ENCODE peak calls at places on chromosomes 16 and 17, in five cellular contexts. B is K562, X is IMR-90, W is fibroblast of lung, L is mammary epithelial cell. U is an unnamed sample.

GRCh38 chr16:76232704-76233103 is 44.5 kb upstream of the CNTNAP4 start:
- DNase-seq in B (no peak), X (no peak), W (peak; percentile 2), L (no peak), U (no peak)

GRCh38 chr17:28518132-28518531 is 12.0 kb downstream of the FOXN1 start:
- DNase-seq in B (no peak), X (no peak), W (no peak), L (no peak), U (peak; percentile 10)

GRCh38 chr16:1188781-1189189 is 35.9 kb downstream of the CACNA1H start:
- DNase-seq in B (peak; percentile 85), X (peak; percentile 30), W (peak; percentile 7), L (peak; percentile 19), U (peak; percentile 99)

GRCh38 chr17:55068862-55069771 is 100.6 kb downstream of the STXBP4 start:
- DNase-seq in B (no peak), X (no peak), W (no peak), L (no peak), U (no peak)

GRCh38 chr17:62801553-62801952 is 6.6 kb downstream of the MARCHF10 start:
- DNase-seq in B (no peak), X (peak; percentile 36), W (no peak), L (no peak), U (no peak)

GRCh38 chr16:73215482-73216377 is 167.8 kb upstream of the ZFHX3 start:
- DNase-seq in B (no peak), X (peak; percentile 83), W (no peak), L (no peak), U (no peak)

GRCh38 chr16:57089406-57089805 is 3.0 kb upstream of the CPNE2 start:
- DNase-seq in B (no peak), X (no peak), W (no peak), L (no peak), U (no peak)

GRCh38 chr16:75420987-75421819 is 12.1 kb downstream of the CFDP1 start:
- DNase-seq in B (peak; percentile 42), X (peak; percentile 45), W (peak; percentile 56), L (peak; percentile 49), U (peak; percentile 31)

GRCh38 chr16:85125570-85126382 is 13.5 kb upstream of the CIBAR2 start:
- DNase-seq in B (no peak), X (no peak), W (no peak), L (no peak), U (peak; percentile 81)

GRCh38 chr16:63289834-63290460 is 1253.7 kb upstream of the CDH8 start:
- DNase-seq in B (peak; percentile 14), X (no peak), W (peak; percentile 5), L (no peak), U (peak; percentile 14)

GRCh38 chr17:68455756-68456528 is 1.4 kb downstream of the WIPI1 start:
- DNase-seq in B (no peak), X (peak; percentile 89), W (peak; percentile 98), L (peak; percentile 92), U (no peak)

GRCh38 chr17:9144502-9145233 is 123.4 kb downstream of the NTN1 start:
- DNase-seq in B (no peak), X (no peak), W (no peak), L (no peak), U (peak; percentile 51)

GRCh38 chr17:77432034-77432554 is 291.3 kb downstream of the SEC14L1 start:
- DNase-seq in B (no peak), X (no peak), W (no peak), L (no peak), U (no peak)

GRCh38 chr16:8583199-8583598 is 7.1 kb downstream of the TMEM114 start:
- DNase-seq in B (no peak), X (peak; percentile 66), W (peak; percentile 36), L (peak; percentile 27), U (no peak)

GRCh38 chr17:68318103-68318991 is 27.1 kb downstream of the ARSG start:
- DNase-seq in B (no peak), X (peak; percentile 65), W (peak; percentile 18), L (peak; percentile 48), U (peak; percentile 85)

GRCh38 chr16:2003827-2004641 is 5.6 kb downstream of the ZNF598 start:
- DNase-seq in B (peak; percentile 89), X (peak; percentile 81), W (peak; percentile 87), L (peak; percentile 66), U (peak; percentile 100)

GRCh38 chr16:79658301-79659001 is 57.9 kb upstream of the MAF start:
- DNase-seq in B (no peak), X (peak; percentile 35), W (peak; percentile 91), L (peak; percentile 97), U (peak; percentile 82)

GRCh38 chr17:27644586-27644985 is 13.6 kb downstream of the LGALS9 start:
- DNase-seq in B (no peak), X (no peak), W (peak; percentile 5), L (no peak), U (no peak)

GRCh38 chr16:6131526-6132050 is 1034.0 kb upstream of the EEF2KMT start:
- DNase-seq in B (no peak), X (no peak), W (no peak), L (no peak), U (no peak)

GRCh38 chr16:35570946-35571345 is 2111.5 kb downstream of the TP53TG3F start:
- DNase-seq in B (no peak), X (no peak), W (no peak), L (no peak), U (no peak)

GRCh38 chr16:57372372-57373116 is at the start of gene CX3CL1:
- DNase-seq in B (no peak), X (peak; percentile 39), W (no peak), L (peak; percentile 62), U (peak; percentile 88)

GRCh38 chr17:34511265-34511664 is 68.1 kb upstream of the TMEM132E start:
- DNase-seq in B (no peak), X (no peak), W (no peak), L (no peak), U (no peak)

GRCh38 chr17:76989519-76989918 is 121.3 kb downstream of the MGAT5B start:
- DNase-seq in B (no peak), X (no peak), W (no peak), L (no peak), U (no peak)

GRCh38 chr17:5819921-5820685 is 235.8 kb upstream of the NLRP1 start:
- DNase-seq in B (no peak), X (no peak), W (no peak), L (no peak), U (peak; percentile 57)

GRCh38 chr16:2526135-2526534 is 5.1 kb downstream of the CEMP1 start:
- DNase-seq in B (no peak), X (no peak), W (no peak), L (no peak), U (peak; percentile 54)

GRCh38 chr17:31437720-31438400 is 46.4 kb downstream of the RAB11FIP4 start:
- DNase-seq in B (no peak), X (no peak), W (no peak), L (no peak), U (no peak)

GRCh38 chr16:89576173-89577054 is 856 bp downstream of the CPNE7 start:
- DNase-seq in B (peak; percentile 43), X (no peak), W (no peak), L (no peak), U (no peak)

GRCh38 chr16:89572478-89573205 is 2.9 kb upstream of the CPNE7 start:
- DNase-seq in B (no peak), X (no peak), W (no peak), L (no peak), U (no peak)

GRCh38 chr16:89573826-89574680 is 1.5 kb upstream of the CPNE7 start:
- DNase-seq in B (no peak), X (no peak), W (no peak), L (no peak), U (no peak)

GRCh38 chr16:89575247-89576172 is at the start of gene CPNE7:
- DNase-seq in B (peak; percentile 79), X (no peak), W (no peak), L (no peak), U (peak; percentile 95)

GRCh38 chr16:89574681-89575246 is 794 bp upstream of the CPNE7 start:
- DNase-seq in B (peak; percentile 86), X (peak; percentile 61), W (peak; percentile 75), L (peak; percentile 41), U (peak; percentile 100)
- TF ChIP-seq CTCF in B (peak; percentile 87), X (peak; percentile 96), W (peak; percentile 74), L (peak; percentile 67), U (peak; percentile 73)

DNA sequence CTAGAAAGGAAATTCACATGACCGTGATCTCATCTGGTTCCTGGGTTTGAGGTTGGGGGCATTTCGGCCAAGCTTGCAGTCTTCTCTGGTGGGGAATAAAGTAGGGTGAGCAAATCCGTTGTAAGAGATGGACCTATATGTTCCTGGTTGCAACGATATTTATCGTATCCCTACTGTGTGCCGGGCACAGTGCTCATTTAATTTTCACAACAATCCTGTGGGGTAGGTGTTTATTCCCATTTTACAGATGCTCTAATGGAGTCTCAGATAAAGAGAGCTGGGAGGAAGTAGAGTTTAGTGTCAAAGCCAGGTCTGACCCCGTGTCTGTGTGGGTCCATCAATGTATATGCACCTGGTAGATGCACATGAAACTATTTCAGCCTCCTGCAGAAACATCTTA is 9.4 kb downstream of the CMIP start:
- DNase-seq in B (no peak), X (no peak), W (no peak), L (no peak), U (no peak)
- H4K20me1 ChIP-seq in B (peaks cover 5% of the 10 kb centered on the region), X (peaks cover 93% of the 10 kb centered on the region), W (no peaks in the 10 kb centered on the region), L (peaks cover 16% of the 10 kb centered on the region), U (peaks cover 76% of the 10 kb centered on the region)

GRCh38 chr17:14058051-14058450 is 11.3 kb upstream of the COX10 start:
- DNase-seq in B (no peak), X (peak; percentile 49), W (peak; percentile 23), L (no peak), U (no peak)
- TF ChIP-seq CTCF in B (no peak), X (no peak), W (no peak), L (no peak), U (no peak)

GRCh38 chr17:74749262-74750038 is 1.0 kb downstream of the NHERF1 start:
- DNase-seq in B (no peak), X (no peak), W (no peak), L (no peak), U (peak; percentile 94)

GRCh38 chr17:74750039-74750326 is 1.6 kb downstream of the NHERF1 start:
- DNase-seq in B (no peak), X (no peak), W (no peak), L (no peak), U (peak; percentile 77)

GRCh38 chr17:74748529-74749261 is at the start of gene NHERF1:
- DNase-seq in B (peak; percentile 96), X (peak; percentile 82), W (peak; percentile 84), L (peak; percentile 93), U (peak; percentile 100)

GRCh38 chr17:74746922-74747321 is 1.5 kb upstream of the NHERF1 start:
- DNase-seq in B (peak; percentile 53), X (no peak), W (no peak), L (no peak), U (peak; percentile 56)

DNA sequence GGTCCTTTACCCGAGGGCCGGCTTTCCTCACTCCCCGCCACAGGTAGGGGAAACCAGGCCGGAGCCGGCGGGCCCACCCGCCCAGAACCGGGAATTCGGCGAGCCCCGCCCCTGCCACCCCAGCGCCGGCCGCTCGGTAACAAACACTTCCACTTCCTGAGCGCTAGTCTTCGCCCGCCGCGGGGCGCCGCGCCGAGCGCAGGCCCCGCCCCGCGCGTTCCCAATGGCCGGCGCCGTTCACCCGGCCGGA is 224 bp upstream of the NHERF1 start:
- DNase-seq in B (no peak), X (no peak), W (no peak), L (no peak), U (no peak)
- H4K20me1 ChIP-seq in B (peaks cover 9% of the 10 kb centered on the region), X (peaks cover 4% of the 10 kb centered on the region), W (no peaks in the 10 kb centered on the region), L (no peaks in the 10 kb centered on the region), U (peaks cover 10% of the 10 kb centered on the region)

GRCh38 chr17:1470071-1470773 is 14.2 kb upstream of the CRK start:
- DNase-seq in B (no peak), X (no peak), W (no peak), L (no peak), U (peak; percentile 87)
- TF ChIP-seq CTCF in B (no peak), X (no peak), W (no peak), L (no peak), U (no peak)

U was measured in osteoblast.